ENCODE peak calls at places on chromosomes 4 and X, in eight cellular contexts. A, Q, X, Z, K, M, U and L are unnamed samples.

GRCh38 chr4:70734168-70734954 is 12.6 kb downstream of the RUFY3 start:
- DNase-seq in A (peak), Q (no peak), X (no peak), Z (no peak), K (peak), M (no peak), U (peak), L (no peak)

GRCh38 chr4:67983333-67983732 is 20.0 kb upstream of the TMPRSS11A start:
- DNase-seq in A (no peak), Q (no peak), X (no peak), Z (no peak), K (no peak), M (no peak), U (no peak), L (no peak)

GRCh38 chr4:24211821-24212220 is 322.0 kb upstream of the PPARGC1A start:
- DNase-seq in A (no peak), Q (no peak), X (no peak), Z (no peak), K (no peak), M (no peak), U (peak), L (no peak)

GRCh38 chr4:163665521-163666334 is 171.2 kb downstream of the TMA16 start:
- DNase-seq in A (no peak), Q (no peak), X (no peak), Z (no peak), K (no peak), M (no peak), U (no peak), L (no peak)

GRCh38 chr4:47553329-47554125 is 68.5 kb downstream of the ATP10D start:
- DNase-seq in A (no peak), Q (no peak), X (no peak), Z (no peak), K (no peak), M (no peak), U (peak), L (no peak)

GRCh38 chr4:138200236-138200590 is 41.9 kb downstream of the SLC7A11 start:
- DNase-seq in A (no peak), Q (no peak), X (no peak), Z (no peak), K (no peak), M (no peak), U (no peak), L (no peak)

GRCh38 chrX:96689951-96690350 is 5.3 kb downstream of the DIAPH2 start:
- DNase-seq in A (no peak), Q (no peak), X (no peak), Z (no peak), K (no peak), M (no peak), U (peak), L (no peak)

GRCh38 chr4:53651142-53651720 is 59.9 kb upstream of the LNX1 start:
- DNase-seq in A (no peak), Q (no peak), X (no peak), Z (peak), K (no peak), M (peak), U (peak), L (no peak)

GRCh38 chr4:8871417-8872401 is at the start of gene HMX1:
- DNase-seq in A (no peak), Q (peak), X (no peak), Z (no peak), K (no peak), M (no peak), U (no peak), L (no peak)

GRCh38 chr4:155854597-155855226 is 11.4 kb downstream of the ASIC5 start:
- DNase-seq in A (no peak), Q (peak), X (no peak), Z (no peak), K (no peak), M (no peak), U (peak), L (peak)

GRCh38 chr4:170777663-170778062 is 687.9 kb upstream of the AADAT start:
- DNase-seq in A (no peak), Q (no peak), X (no peak), Z (no peak), K (no peak), M (no peak), U (no peak), L (no peak)

GRCh38 chrX:9253211-9253610 is 211.6 kb upstream of the TBL1X start:
- DNase-seq in A (no peak), Q (no peak), X (no peak), Z (no peak), K (no peak), M (no peak), U (no peak), L (no peak)

GRCh38 chr4:144204431-144204830 is 63.9 kb upstream of the GYPA start:
- DNase-seq in A (no peak), Q (no peak), X (no peak), Z (no peak), K (no peak), M (no peak), U (no peak), L (no peak)

GRCh38 chr4:54687887-54688841 is 30.4 kb downstream of the KIT start:
- DNase-seq in A (no peak), Q (no peak), X (no peak), Z (no peak), K (no peak), M (no peak), U (peak), L (no peak)

GRCh38 chr4:20359692-20360091 is 108.0 kb downstream of the SLIT2 start:
- DNase-seq in A (no peak), Q (no peak), X (no peak), Z (no peak), K (no peak), M (no peak), U (no peak), L (no peak)

GRCh38 chr4:1247811-1248261 is 1.1 kb downstream of the CTBP1 start:
- DNase-seq in A (no peak), Q (no peak), X (no peak), Z (no peak), K (no peak), M (no peak), U (no peak), L (no peak)

GRCh38 chr4:148589182-148589581 is 147.0 kb upstream of the NR3C2 start:
- DNase-seq in A (no peak), Q (no peak), X (no peak), Z (no peak), K (no peak), M (no peak), U (no peak), L (no peak)

GRCh38 chr4:18442957-18443356 is 421.4 kb upstream of the LCORL start:
- DNase-seq in A (no peak), Q (no peak), X (no peak), Z (no peak), K (no peak), M (no peak), U (no peak), L (no peak)

GRCh38 chr4:114028071-114028470 is 48.6 kb upstream of the ARSJ start:
- DNase-seq in A (no peak), Q (no peak), X (no peak), Z (no peak), K (no peak), M (no peak), U (peak), L (no peak)

GRCh38 chr4:151316645-151317044 is 8.8 kb downstream of the SH3D19 start:
- DNase-seq in A (no peak), Q (no peak), X (no peak), Z (no peak), K (no peak), M (no peak), U (no peak), L (no peak)

GRCh38 chr4:6126971-6127745 is 73.2 kb downstream of the JAKMIP1 start:
- DNase-seq in A (no peak), Q (no peak), X (no peak), Z (no peak), K (no peak), M (no peak), U (no peak), L (no peak)

GRCh38 chr4:7815562-7815961 is 124.1 kb downstream of the AFAP1 start:
- DNase-seq in A (no peak), Q (no peak), X (no peak), Z (no peak), K (no peak), M (no peak), U (peak), L (peak)

GRCh38 chrX:136619889-136620505 is 28.0 kb upstream of the CD40LG start:
- DNase-seq in A (no peak), Q (no peak), X (no peak), Z (no peak), K (no peak), M (no peak), U (no peak), L (no peak)

GRCh38 chr4:60216752-60217151 is 983.4 kb upstream of the ADGRL3 start:
- DNase-seq in A (no peak), Q (no peak), X (no peak), Z (no peak), K (no peak), M (no peak), U (peak), L (no peak)

GRCh38 chr4:99104153-99104552 is 15.6 kb upstream of the ADH5 start:
- DNase-seq in A (no peak), Q (no peak), X (no peak), Z (no peak), K (no peak), M (no peak), U (peak), L (no peak)

GRCh38 chr4:54318904-54319303 is 89.8 kb downstream of the PDGFRA start:
- DNase-seq in A (no peak), Q (peak), X (peak), Z (no peak), K (peak), M (no peak), U (peak), L (peak)

GRCh38 chrX:20240201-20240600 is 26.5 kb downstream of the RPS6KA3 start:
- DNase-seq in A (no peak), Q (no peak), X (no peak), Z (no peak), K (no peak), M (no peak), U (no peak), L (no peak)

GRCh38 chrX:68835468-68835867 is 6.6 kb downstream of the EFNB1 start:
- DNase-seq in A (no peak), Q (no peak), X (no peak), Z (no peak), K (no peak), M (no peak), U (no peak), L (no peak)

GRCh38 chr4:78057135-78057599 is at the start of gene FRAS1:
- DNase-seq in A (peak), Q (peak), X (no peak), Z (peak), K (no peak), M (peak), U (no peak), L (no peak)

GRCh38 chr4:78059524-78059889 is 2.4 kb downstream of the FRAS1 start:
- DNase-seq in A (no peak), Q (peak), X (peak), Z (peak), K (peak), M (peak), U (peak), L (no peak)

GRCh38 chr4:78057600-78058560 is 757 bp downstream of the FRAS1 start:
- DNase-seq in A (peak), Q (peak), X (no peak), Z (peak), K (no peak), M (peak), U (peak), L (no peak)

GRCh38 chr4:78058591-78059523 is 1.7 kb downstream of the FRAS1 start:
- DNase-seq in A (no peak), Q (peak), X (no peak), Z (peak), K (no peak), M (peak), U (no peak), L (no peak)

GRCh38 chr4:78056265-78057129 is 626 bp upstream of the FRAS1 start:
- DNase-seq in A (peak), Q (peak), X (peak), Z (peak), K (peak), M (peak), U (peak), L (no peak)
- TF ChIP-seq POLR2A in A (no peak), Q (peak), X (no peak), Z (no peak), K (no peak), M (no peak), U (no peak), L (no peak)

DNA sequence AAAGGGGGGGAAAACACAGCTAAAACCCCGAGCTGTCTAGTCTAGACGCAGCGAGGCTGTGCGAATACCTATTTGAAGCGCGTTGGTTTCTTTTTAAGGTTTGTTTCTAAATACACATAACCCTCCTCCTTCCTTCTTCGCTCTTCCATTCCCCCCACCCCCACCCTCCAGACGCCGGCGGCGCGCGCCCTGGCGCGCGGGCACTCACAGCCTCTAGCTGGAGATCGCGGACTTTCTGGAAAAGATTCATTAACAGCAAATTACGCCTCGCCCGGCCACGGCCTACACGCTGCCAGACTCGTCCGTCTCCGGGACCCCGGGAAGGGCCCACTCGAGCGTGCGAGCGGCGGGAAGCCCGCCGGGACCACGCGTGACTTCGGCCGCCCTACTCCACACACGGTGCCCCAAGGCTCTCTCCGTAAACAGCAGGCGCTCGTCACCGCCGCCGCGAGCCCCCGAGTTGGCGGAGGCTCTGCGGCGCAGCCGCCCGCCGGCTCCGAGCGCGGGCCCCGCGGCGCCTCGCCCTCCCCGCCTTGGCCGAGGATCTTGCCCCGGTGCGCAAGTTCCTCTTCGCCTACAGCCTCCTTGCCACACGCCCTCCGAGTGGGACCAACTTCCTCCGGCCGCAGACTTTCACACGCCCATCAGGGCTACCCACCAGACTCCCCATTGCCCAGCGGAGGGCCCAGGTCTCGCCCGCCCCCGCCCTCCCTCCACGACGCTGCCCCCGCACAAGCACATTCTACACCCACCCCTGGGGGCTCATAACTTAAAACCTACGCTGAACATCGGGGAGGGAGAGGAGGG is 2.0 kb downstream of the BCOR start:
- DNase-seq in A (no peak), Q (no peak), X (peak), Z (peak), K (no peak), M (no peak), U (no peak), L (no peak)
- TF ChIP-seq POLR2A in A (no peak), Q (no peak), X (no peak), Z (no peak), K (no peak), M (no peak), U (no peak), L (peak)

GRCh38 chr4:51844157-51845054 is 1.5 kb downstream of the DCUN1D4 start:
- DNase-seq in A (peak), Q (peak), X (peak), Z (peak), K (peak), M (peak), U (peak), L (peak)
- TF ChIP-seq POLR2A in A (peak), Q (peak), X (peak), Z (no peak), K (no peak), M (no peak), U (no peak), L (no peak)

DNA sequence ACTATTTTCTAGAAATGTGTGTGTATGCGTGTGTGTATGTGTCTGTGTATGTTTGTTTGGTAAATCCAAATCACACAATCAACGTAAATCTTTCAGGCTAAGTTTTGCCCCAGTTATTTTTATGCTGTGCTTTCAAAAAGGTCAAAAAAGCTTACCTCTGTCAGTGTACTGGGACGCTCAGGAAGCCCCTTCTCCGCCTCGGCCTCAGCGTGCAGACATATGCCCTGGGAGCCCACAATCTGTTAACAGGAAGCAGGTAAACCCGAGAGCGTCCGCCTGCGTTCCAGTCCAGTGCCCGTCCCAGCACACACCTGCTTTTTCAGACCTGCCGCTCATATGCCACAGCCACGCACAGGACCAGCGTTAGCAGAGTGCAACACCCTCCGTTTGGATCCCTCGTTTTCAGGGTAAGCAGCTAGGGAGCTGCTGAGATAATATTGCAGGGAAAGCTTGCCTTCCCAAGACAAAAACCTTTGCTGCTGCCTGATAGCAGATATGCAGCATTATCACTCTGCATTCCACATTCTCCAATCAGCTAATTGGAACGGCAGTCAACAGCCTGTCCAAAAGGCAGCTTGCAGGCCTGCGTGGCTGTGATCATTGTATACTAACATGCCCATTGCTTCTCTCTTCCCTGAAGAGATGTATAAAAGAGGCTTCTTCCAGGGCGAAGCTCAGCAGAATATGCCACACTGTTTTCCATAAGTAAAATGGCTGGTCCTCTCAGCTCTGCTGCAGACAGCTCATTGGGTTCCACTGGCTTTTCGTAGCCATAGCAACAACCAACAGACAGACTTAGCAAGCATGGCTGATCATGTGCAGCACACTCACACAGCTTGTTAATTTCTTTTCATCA is at the start of gene SORBS2:
- DNase-seq in A (peak), Q (no peak), X (no peak), Z (no peak), K (peak), M (no peak), U (peak), L (no peak)
- TF ChIP-seq POLR2A in A (peak), Q (no peak), X (no peak), Z (no peak), K (no peak), M (no peak), U (no peak), L (no peak)

DNA sequence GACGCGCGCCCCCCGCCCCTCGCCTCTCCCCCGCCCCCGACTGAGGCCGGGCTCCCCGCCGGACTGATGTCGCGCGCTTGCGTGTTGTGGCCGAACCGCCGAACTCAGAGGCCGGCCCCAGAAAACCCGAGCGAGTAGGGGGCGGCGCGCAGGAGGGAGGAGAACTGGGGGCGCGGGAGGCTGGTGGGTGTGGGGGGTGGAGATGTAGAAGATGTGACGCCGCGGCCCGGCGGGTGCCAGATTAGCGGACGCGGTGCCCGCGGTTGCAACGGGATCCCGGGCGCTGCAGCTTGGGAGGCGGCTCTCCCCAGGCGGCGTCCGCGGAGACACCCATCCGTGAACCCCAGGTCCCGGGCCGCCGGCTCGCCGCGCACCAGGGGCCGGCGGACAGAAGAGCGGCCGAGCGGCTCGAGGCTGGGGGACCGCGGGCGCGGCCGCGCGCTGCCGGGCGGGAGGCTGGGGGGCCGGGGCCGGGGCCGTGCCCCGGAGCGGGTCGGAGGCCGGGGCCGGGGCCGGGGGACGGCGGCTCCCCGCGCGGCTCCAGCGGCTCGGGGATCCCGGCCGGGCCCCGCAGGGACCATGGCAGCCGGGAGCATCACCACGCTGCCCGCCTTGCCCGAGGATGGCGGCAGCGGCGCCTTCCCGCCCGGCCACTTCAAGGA is at the start of gene FGF2:
- DNase-seq in A (peak), Q (peak), X (peak), Z (peak), K (peak), M (peak), U (peak), L (no peak)
- TF ChIP-seq POLR2A in A (no peak), Q (peak), X (peak), Z (no peak), K (no peak), M (no peak), U (peak), L (peak)

GRCh38 chr4:48905363-48906015 is 1.1 kb downstream of the OCIAD2 start:
- DNase-seq in A (no peak), Q (peak), X (no peak), Z (no peak), K (no peak), M (no peak), U (peak), L (no peak)

GRCh38 chr4:48908687-48909086 is 2.1 kb upstream of the OCIAD2 start:
- DNase-seq in A (no peak), Q (no peak), X (no peak), Z (no peak), K (no peak), M (no peak), U (no peak), L (no peak)

GRCh38 chr4:48904541-48905142 is 1.9 kb downstream of the OCIAD2 start:
- DNase-seq in A (no peak), Q (no peak), X (no peak), Z (no peak), K (no peak), M (no peak), U (peak), L (no peak)

GRCh38 chr4:48907706-48908477 is 1.3 kb upstream of the OCIAD2 start:
- DNase-seq in A (no peak), Q (no peak), X (peak), Z (no peak), K (no peak), M (no peak), U (no peak), L (no peak)

DNA sequence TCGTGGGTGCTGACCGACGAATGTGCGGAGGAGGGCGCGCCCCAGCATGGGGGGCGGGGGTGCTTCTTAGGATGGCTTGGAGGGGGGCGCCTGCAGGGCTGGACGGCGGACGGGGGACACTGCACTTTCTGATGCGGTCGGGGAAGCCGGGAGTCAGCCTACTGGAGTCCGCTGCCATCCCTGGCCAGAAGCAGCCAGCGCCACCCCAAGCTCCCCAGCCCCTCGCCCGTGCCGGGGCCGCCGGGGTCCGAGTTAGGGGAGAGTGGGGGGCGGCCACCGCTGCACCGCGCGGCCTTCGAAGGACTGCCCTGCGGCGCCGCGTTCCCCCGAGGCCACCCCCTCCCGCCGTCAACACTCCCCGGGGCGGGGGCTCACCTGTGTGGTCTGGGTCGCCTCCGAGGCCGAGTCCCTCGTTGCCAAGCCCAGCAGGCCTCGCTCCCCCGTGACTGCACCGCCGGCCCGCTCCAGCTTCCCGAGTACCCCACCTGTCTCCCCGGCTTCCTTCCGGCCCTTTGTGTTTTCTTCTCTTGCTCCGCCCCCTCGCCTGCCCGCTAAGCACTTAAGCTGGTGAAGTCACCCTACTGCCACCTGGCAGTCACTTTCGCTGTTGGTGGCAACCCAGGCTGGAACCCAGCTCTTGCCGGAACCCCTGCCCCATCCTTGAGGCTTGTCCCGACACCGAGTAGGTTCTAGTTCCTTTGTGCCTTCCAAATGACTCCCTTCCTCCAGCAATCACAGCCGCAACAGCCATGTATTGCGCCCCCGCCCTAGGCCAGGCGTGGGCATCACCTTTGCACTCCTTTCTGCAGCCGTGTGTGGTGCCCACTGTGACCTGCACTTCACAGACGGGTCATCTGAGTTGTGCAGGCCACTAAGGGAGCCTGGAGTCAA is at the start of gene OCIAD2:
- DNase-seq in A (peak), Q (peak), X (no peak), Z (peak), K (peak), M (peak), U (no peak), L (peak)
- TF ChIP-seq POLR2A in A (peak), Q (peak), X (no peak), Z (no peak), K (peak), M (no peak), U (no peak), L (peak)